ENCODE peak calls at places on chromosomes 6 and 20, in eight cellular contexts. C is CD8-positive, alpha-beta T cell; F is amygdala; J is nephron progenitor cell; L is T-helper 9 cell; B is stimulated activated naive CD8-positive, alpha-beta T cell treated with anti-CD3 and anti-CD28 coated beads, Interleukin-15, Interleukin-2, amounts not matched to agents 100 U/mL and 50 U/mL, for 24 hours; P is anterior cingulate cortex; R is EL. H is an unnamed sample.

GRCh38 chr6:170455335-170455979 is 97.7 kb downstream of the PSMB1 start:
- DNase-seq in R (no peak), J (no peak), C (no peak), B (no peak), F (no peak), P (no peak), L (no peak), H (no peak)

GRCh38 chr6:111683126-111683525 is 77.4 kb upstream of the TRAF3IP2 start:
- DNase-seq in P (no peak), C (no peak), R (no peak), L (no peak), F (no peak), J (no peak), B (no peak), H (no peak)

GRCh38 chr6:170073846-170074245 is 217.0 kb downstream of the DLL1 start:
- DNase-seq in F (no peak), J (no peak), R (no peak), B (no peak), L (no peak), P (no peak), C (no peak), H (no peak)

GRCh38 chr6:147281895-147282565 is 77.8 kb downstream of the STXBP5 start:
- DNase-seq in C (no peak), L (no peak), F (no peak), P (no peak), R (no peak), J (no peak), B (no peak), H (no peak)

GRCh38 chr20:21096321-21097043 is 9.7 kb downstream of the LINC00237 start:
- DNase-seq in R (peak), P (no peak), C (no peak), L (no peak), B (no peak), F (no peak), J (no peak), H (no peak)

GRCh38 chr6:107753778-107754177 is 70.3 kb downstream of the SCML4 start:
- DNase-seq in J (no peak), R (no peak), L (no peak), P (no peak), B (no peak), C (no peak), F (no peak), H (no peak)

GRCh38 chr6:21413428-21413827 is 180.1 kb upstream of the SOX4 start:
- DNase-seq in C (no peak), R (no peak), B (no peak), P (no peak), J (no peak), F (no peak), L (no peak), H (no peak)

GRCh38 chr20:51769941-51770615 is 1.9 kb upstream of the ATP9A start:
- DNase-seq in B (no peak), J (no peak), R (peak), L (no peak), F (no peak), P (no peak), C (no peak), H (no peak)

GRCh38 chr20:61724376-61724775 is 341.3 kb downstream of the TAF4 start:
- DNase-seq in P (no peak), R (peak), F (no peak), B (no peak), J (peak), C (no peak), L (no peak), H (no peak)

GRCh38 chr6:44126320-44127149 is 717 bp downstream of the MRPL14 start:
- DNase-seq in J (peak), B (peak), L (peak), R (peak), C (peak), P (no peak), F (peak), H (peak)

GRCh38 chr20:48015943-48016723 is 230.9 kb upstream of the SULF2 start:
- DNase-seq in L (no peak), P (no peak), R (peak), C (no peak), J (no peak), F (no peak), B (no peak), H (no peak)

GRCh38 chr20:59145926-59146800 is 17.5 kb upstream of the ZNF831 start:
- DNase-seq in F (no peak), B (peak), J (no peak), P (no peak), R (no peak), L (no peak), C (peak), H (peak)